ENCODE peak calls at places on chromosomes 7 and 10, in five cellular contexts. L is stimulated activated CD4-positive, alpha-beta T cell treated with anti-CD3 and anti-CD28 coated beads, Interleukin-1b, Interleukin-23, amount 100 ng/mL, for 4 hours; P is non-pigmented ciliary epithelial cell; H is adipocyte; O is mesendoderm. N is an unnamed sample.

GRCh38 chr7:139034855-139035587 is 821 bp downstream of the ZC3HAV1L start:
- DNase-seq in L (peak; percentile 41), P (no peak), H (peak; percentile 64), O (peak; percentile 28), N (peak; percentile 49)

GRCh38 chr7:23218196-23218595 is 28.4 kb upstream of the GPNMB start:
- DNase-seq in L (no peak), P (no peak), H (no peak), O (no peak), N (no peak)

GRCh38 chr10:129074939-129075338 is 392.1 kb upstream of the MGMT start:
- DNase-seq in L (no peak), P (no peak), H (no peak), O (no peak), N (no peak)

GRCh38 chr7:115346685-115347084 is 424.8 kb downstream of the MDFIC start:
- DNase-seq in L (no peak), P (no peak), H (no peak), O (peak; percentile 25), N (peak; percentile 8)

GRCh38 chr10:31299119-31299518 is 19.9 kb upstream of the ZEB1 start:
- DNase-seq in L (no peak), P (no peak), H (no peak), O (peak; percentile 10), N (no peak)

GRCh38 chr10:14800397-14800796 is 25.7 kb upstream of the FAM107B start:
- DNase-seq in L (no peak), P (no peak), H (no peak), O (no peak), N (no peak)

GRCh38 chr7:150731916-150732315 is 5.3 kb upstream of the GIMAP5 start:
- DNase-seq in L (no peak), P (no peak), H (no peak), O (no peak), N (no peak)

GRCh38 chr10:18860591-18861205 is 187.9 kb upstream of the MALRD1 start:
- DNase-seq in L (no peak), P (peak; percentile 3), H (no peak), O (no peak), N (no peak)

GRCh38 chr7:130735273-130735716 is 1.3 kb upstream of the KLF14 start:
- DNase-seq in L (no peak), P (no peak), H (no peak), O (no peak), N (no peak)

GRCh38 chr7:25857376-25858067 is 294.5 kb upstream of the NFE2L3 start:
- DNase-seq in L (no peak), P (no peak), H (peak; percentile 75), O (peak; percentile 91), N (peak; percentile 87)

GRCh38 chr7:39882148-39882784 is 67.8 kb upstream of the CDK13 start:
- DNase-seq in L (no peak), P (no peak), H (no peak), O (no peak), N (peak; percentile 41)

GRCh38 chr7:33716581-33717477 is 188.5 kb upstream of the BMPER start:
- DNase-seq in L (no peak), P (peak; percentile 31), H (peak; percentile 71), O (peak; percentile 87), N (peak; percentile 69)

GRCh38 chr7:50791921-50792341 is 9.2 kb upstream of the GRB10 start:
- DNase-seq in L (no peak), P (no peak), H (peak; percentile 74), O (peak; percentile 40), N (peak; percentile 45)

GRCh38 chr7:140242057-140243031 is 65.6 kb upstream of the KDM7A start:
- DNase-seq in L (no peak), P (no peak), H (no peak), O (peak; percentile 93), N (peak; percentile 31)

GRCh38 chr7:98165827-98166667 is 45.2 kb upstream of the BHLHA15 start:
- DNase-seq in L (peak; percentile 36), P (no peak), H (peak; percentile 20), O (peak; percentile 62), N (peak; percentile 79)

GRCh38 chr10:112250555-112250954 is 32.6 kb upstream of the TECTB start:
- DNase-seq in L (no peak), P (no peak), H (no peak), O (no peak), N (no peak)

GRCh38 chr7:141568227-141568626 is 17.0 kb downstream of the AGK start:
- DNase-seq in L (no peak), P (no peak), H (no peak), O (no peak), N (no peak)

GRCh38 chr10:73649876-73650536 is 5.8 kb downstream of the SYNPO2L start:
- DNase-seq in L (no peak), P (no peak), H (peak; percentile 10), O (no peak), N (no peak)

GRCh38 chr10:114703377-114704125 is 45.5 kb upstream of the ABLIM1 start:
- DNase-seq in L (no peak), P (no peak), H (peak; percentile 50), O (peak; percentile 51), N (peak; percentile 45)

GRCh38 chr7:1579481-1580421 is 9.9 kb upstream of the PSMG3 start:
- DNase-seq in L (peak; percentile 65), P (no peak), H (peak; percentile 89), O (peak; percentile 87), N (peak; percentile 86)

GRCh38 chr10:515674-516073 is 173.8 kb downstream of the DIP2C start:
- DNase-seq in L (no peak), P (no peak), H (no peak), O (no peak), N (no peak)

GRCh38 chr7:50359995-50360925 is 55.7 kb downstream of the IKZF1 start:
- DNase-seq in L (peak; percentile 63), P (no peak), H (no peak), O (peak; percentile 92), N (peak; percentile 24)

GRCh38 chr10:61837748-61838055 is 63.8 kb upstream of the ARID5B start:
- DNase-seq in L (no peak), P (no peak), H (no peak), O (peak; percentile 37), N (peak; percentile 12)

GRCh38 chr10:127907411-127908105 is 655 bp downstream of the PTPRE start:
- DNase-seq in L (peak; percentile 15), P (no peak), H (no peak), O (no peak), N (peak; percentile 37)

GRCh38 chr7:152969839-152970238 is 210.3 kb downstream of the ACTR3B start:
- DNase-seq in L (no peak), P (no peak), H (no peak), O (no peak), N (no peak)